ENCODE peak calls at places on chromosomes 13 and 19, in nine cellular contexts. One of them, this sample, is unnamed.

GRCh38 chr19:16382775-16383543 is 58.3 kb downstream of the KLF2 start:
- DNase-seq in nucleus accumbens: peak
- DNase-seq in memory B cell: peak
- DNase-seq in stimulated activated CD8-positive, alpha-beta memory T cell treated with anti-CD3 and anti-CD28 coated beads, Interleukin-12 subunit alpha, Interleukin-12 subunit beta, amount 100 ng/mL, for 4 hours: peak
- DNase-seq in AG08396: peak
- DNase-seq in psoas muscle: peak
- DNase-seq in effector memory CD8-positive, alpha-beta T cell: peak
- DNase-seq in stromal cell of bone marrow: peak
- DNase-seq in Calu3: peak
- DNase-seq in this sample: peak

GRCh38 chr19:48745208-48745995 is 1.3 kb downstream of the IZUMO1 start:
- DNase-seq in AG08396: peak
- DNase-seq in memory B cell: no peak
- DNase-seq in psoas muscle: peak
- DNase-seq in nucleus accumbens: peak
- DNase-seq in stimulated activated CD8-positive, alpha-beta memory T cell treated with anti-CD3 and anti-CD28 coated beads, Interleukin-12 subunit alpha, Interleukin-12 subunit beta, amount 100 ng/mL, for 4 hours: no peak
- DNase-seq in effector memory CD8-positive, alpha-beta T cell: peak
- DNase-seq in stromal cell of bone marrow: peak
- DNase-seq in Calu3: peak
- DNase-seq in this sample: peak

GRCh38 chr13:108326318-108326717 is 56.8 kb downstream of the TNFSF13B start:
- DNase-seq in memory B cell: no peak
- DNase-seq in effector memory CD8-positive, alpha-beta T cell: no peak
- DNase-seq in Calu3: no peak
- DNase-seq in nucleus accumbens: no peak
- DNase-seq in stromal cell of bone marrow: no peak
- DNase-seq in psoas muscle: no peak
- DNase-seq in AG08396: no peak
- DNase-seq in stimulated activated CD8-positive, alpha-beta memory T cell treated with anti-CD3 and anti-CD28 coated beads, Interleukin-12 subunit alpha, Interleukin-12 subunit beta, amount 100 ng/mL, for 4 hours: no peak
- DNase-seq in this sample: no peak

GRCh38 chr19:6363429-6363828 is 2.1 kb downstream of the CLPP start:
- DNase-seq in Calu3: no peak
- DNase-seq in memory B cell: no peak
- DNase-seq in psoas muscle: no peak
- DNase-seq in AG08396: no peak
- DNase-seq in nucleus accumbens: no peak
- DNase-seq in effector memory CD8-positive, alpha-beta T cell: no peak
- DNase-seq in stimulated activated CD8-positive, alpha-beta memory T cell treated with anti-CD3 and anti-CD28 coated beads, Interleukin-12 subunit alpha, Interleukin-12 subunit beta, amount 100 ng/mL, for 4 hours: no peak
- DNase-seq in stromal cell of bone marrow: no peak
- DNase-seq in this sample: no peak

GRCh38 chr13:40191186-40191980 is 475.1 kb downstream of the FOXO1 start:
- DNase-seq in Calu3: no peak
- DNase-seq in memory B cell: no peak
- DNase-seq in stimulated activated CD8-positive, alpha-beta memory T cell treated with anti-CD3 and anti-CD28 coated beads, Interleukin-12 subunit alpha, Interleukin-12 subunit beta, amount 100 ng/mL, for 4 hours: no peak
- DNase-seq in nucleus accumbens: peak
- DNase-seq in stromal cell of bone marrow: no peak
- DNase-seq in effector memory CD8-positive, alpha-beta T cell: no peak
- DNase-seq in AG08396: no peak
- DNase-seq in psoas muscle: no peak
- DNase-seq in this sample: peak

GRCh38 chr13:77860621-77861020 is 58.0 kb downstream of the EDNRB start:
- DNase-seq in stimulated activated CD8-positive, alpha-beta memory T cell treated with anti-CD3 and anti-CD28 coated beads, Interleukin-12 subunit alpha, Interleukin-12 subunit beta, amount 100 ng/mL, for 4 hours: no peak
- DNase-seq in AG08396: peak
- DNase-seq in nucleus accumbens: no peak
- DNase-seq in psoas muscle: no peak
- DNase-seq in memory B cell: no peak
- DNase-seq in Calu3: no peak
- DNase-seq in stromal cell of bone marrow: no peak
- DNase-seq in effector memory CD8-positive, alpha-beta T cell: no peak
- DNase-seq in this sample: no peak

GRCh38 chr13:109858319-109858718 is 71.9 kb upstream of the IRS2 start:
- DNase-seq in stromal cell of bone marrow: no peak
- DNase-seq in stimulated activated CD8-positive, alpha-beta memory T cell treated with anti-CD3 and anti-CD28 coated beads, Interleukin-12 subunit alpha, Interleukin-12 subunit beta, amount 100 ng/mL, for 4 hours: no peak
- DNase-seq in nucleus accumbens: no peak
- DNase-seq in psoas muscle: no peak
- DNase-seq in effector memory CD8-positive, alpha-beta T cell: no peak
- DNase-seq in AG08396: no peak
- DNase-seq in memory B cell: no peak
- DNase-seq in Calu3: peak
- DNase-seq in this sample: no peak

GRCh38 chr19:33404506-33404905 is 31.0 kb downstream of the CEBPG start:
- DNase-seq in stimulated activated CD8-positive, alpha-beta memory T cell treated with anti-CD3 and anti-CD28 coated beads, Interleukin-12 subunit alpha, Interleukin-12 subunit beta, amount 100 ng/mL, for 4 hours: no peak
- DNase-seq in memory B cell: no peak
- DNase-seq in stromal cell of bone marrow: no peak
- DNase-seq in AG08396: no peak
- DNase-seq in nucleus accumbens: no peak
- DNase-seq in effector memory CD8-positive, alpha-beta T cell: no peak
- DNase-seq in Calu3: no peak
- DNase-seq in psoas muscle: no peak
- DNase-seq in this sample: no peak

GRCh38 chr13:107441279-107441678 is 774.1 kb downstream of the LIG4 start:
- DNase-seq in AG08396: peak
- DNase-seq in nucleus accumbens: no peak
- DNase-seq in stromal cell of bone marrow: peak
- DNase-seq in psoas muscle: no peak
- DNase-seq in effector memory CD8-positive, alpha-beta T cell: no peak
- DNase-seq in memory B cell: no peak
- DNase-seq in stimulated activated CD8-positive, alpha-beta memory T cell treated with anti-CD3 and anti-CD28 coated beads, Interleukin-12 subunit alpha, Interleukin-12 subunit beta, amount 100 ng/mL, for 4 hours: no peak
- DNase-seq in Calu3: no peak
- DNase-seq in this sample: no peak

GRCh38 chr13:89457977-89458376 is 1786.8 kb downstream of the SLITRK5 start:
- DNase-seq in nucleus accumbens: no peak
- DNase-seq in effector memory CD8-positive, alpha-beta T cell: no peak
- DNase-seq in psoas muscle: no peak
- DNase-seq in stromal cell of bone marrow: peak
- DNase-seq in memory B cell: no peak
- DNase-seq in Calu3: no peak
- DNase-seq in AG08396: no peak
- DNase-seq in stimulated activated CD8-positive, alpha-beta memory T cell treated with anti-CD3 and anti-CD28 coated beads, Interleukin-12 subunit alpha, Interleukin-12 subunit beta, amount 100 ng/mL, for 4 hours: no peak
- DNase-seq in this sample: no peak

GRCh38 chr19:55913643-55914268 is 18.4 kb downstream of the NLRP13 start:
- DNase-seq in stromal cell of bone marrow: no peak
- DNase-seq in AG08396: no peak
- DNase-seq in stimulated activated CD8-positive, alpha-beta memory T cell treated with anti-CD3 and anti-CD28 coated beads, Interleukin-12 subunit alpha, Interleukin-12 subunit beta, amount 100 ng/mL, for 4 hours: no peak
- DNase-seq in memory B cell: no peak
- DNase-seq in effector memory CD8-positive, alpha-beta T cell: no peak
- DNase-seq in psoas muscle: no peak
- DNase-seq in nucleus accumbens: no peak
- DNase-seq in Calu3: peak
- DNase-seq in this sample: no peak

GRCh38 chr19:46076031-46076880 is 35.5 kb upstream of the IGFL4 start:
- DNase-seq in psoas muscle: no peak
- DNase-seq in stromal cell of bone marrow: no peak
- DNase-seq in stimulated activated CD8-positive, alpha-beta memory T cell treated with anti-CD3 and anti-CD28 coated beads, Interleukin-12 subunit alpha, Interleukin-12 subunit beta, amount 100 ng/mL, for 4 hours: no peak
- DNase-seq in AG08396: no peak
- DNase-seq in effector memory CD8-positive, alpha-beta T cell: no peak
- DNase-seq in Calu3: no peak
- DNase-seq in nucleus accumbens: no peak
- DNase-seq in memory B cell: no peak
- DNase-seq in this sample: no peak

GRCh38 chr13:60164490-60164889 is 762 bp upstream of the DIAPH3 start:
- DNase-seq in stromal cell of bone marrow: no peak
- DNase-seq in effector memory CD8-positive, alpha-beta T cell: no peak
- DNase-seq in AG08396: no peak
- DNase-seq in stimulated activated CD8-positive, alpha-beta memory T cell treated with anti-CD3 and anti-CD28 coated beads, Interleukin-12 subunit alpha, Interleukin-12 subunit beta, amount 100 ng/mL, for 4 hours: no peak
- DNase-seq in nucleus accumbens: no peak
- DNase-seq in memory B cell: no peak
- DNase-seq in Calu3: no peak
- DNase-seq in psoas muscle: no peak
- DNase-seq in this sample: no peak

GRCh38 chr19:33110201-33110910 is 21.6 kb upstream of the WDR88 start:
- DNase-seq in stimulated activated CD8-positive, alpha-beta memory T cell treated with anti-CD3 and anti-CD28 coated beads, Interleukin-12 subunit alpha, Interleukin-12 subunit beta, amount 100 ng/mL, for 4 hours: no peak
- DNase-seq in stromal cell of bone marrow: no peak
- DNase-seq in nucleus accumbens: no peak
- DNase-seq in Calu3: no peak
- DNase-seq in psoas muscle: no peak
- DNase-seq in memory B cell: no peak
- DNase-seq in effector memory CD8-positive, alpha-beta T cell: no peak
- DNase-seq in AG08396: no peak
- DNase-seq in this sample: no peak

GRCh38 chr13:98766716-98767115 is 14.2 kb upstream of the SLC15A1 start:
- DNase-seq in stromal cell of bone marrow: no peak
- DNase-seq in nucleus accumbens: no peak
- DNase-seq in AG08396: no peak
- DNase-seq in psoas muscle: no peak
- DNase-seq in memory B cell: no peak
- DNase-seq in stimulated activated CD8-positive, alpha-beta memory T cell treated with anti-CD3 and anti-CD28 coated beads, Interleukin-12 subunit alpha, Interleukin-12 subunit beta, amount 100 ng/mL, for 4 hours: no peak
- DNase-seq in effector memory CD8-positive, alpha-beta T cell: no peak
- DNase-seq in Calu3: no peak
- DNase-seq in this sample: no peak

GRCh38 chr13:33174980-33175379 is 110.6 kb downstream of the STARD13 start:
- DNase-seq in stromal cell of bone marrow: peak
- DNase-seq in AG08396: peak
- DNase-seq in nucleus accumbens: no peak
- DNase-seq in memory B cell: no peak
- DNase-seq in Calu3: no peak
- DNase-seq in psoas muscle: no peak
- DNase-seq in stimulated activated CD8-positive, alpha-beta memory T cell treated with anti-CD3 and anti-CD28 coated beads, Interleukin-12 subunit alpha, Interleukin-12 subunit beta, amount 100 ng/mL, for 4 hours: no peak
- DNase-seq in effector memory CD8-positive, alpha-beta T cell: no peak
- DNase-seq in this sample: no peak

GRCh38 chr19:55437410-55437809 is 5.7 kb downstream of the SHISA7 start:
- DNase-seq in stromal cell of bone marrow: peak
- DNase-seq in psoas muscle: peak
- DNase-seq in Calu3: peak
- DNase-seq in nucleus accumbens: peak
- DNase-seq in effector memory CD8-positive, alpha-beta T cell: no peak
- DNase-seq in AG08396: peak
- DNase-seq in memory B cell: no peak
- DNase-seq in stimulated activated CD8-positive, alpha-beta memory T cell treated with anti-CD3 and anti-CD28 coated beads, Interleukin-12 subunit alpha, Interleukin-12 subunit beta, amount 100 ng/mL, for 4 hours: no peak
- DNase-seq in this sample: no peak

GRCh38 chr13:45162821-45163220 is 38.0 kb downstream of the KCTD4 start:
- DNase-seq in nucleus accumbens: no peak
- DNase-seq in stimulated activated CD8-positive, alpha-beta memory T cell treated with anti-CD3 and anti-CD28 coated beads, Interleukin-12 subunit alpha, Interleukin-12 subunit beta, amount 100 ng/mL, for 4 hours: no peak
- DNase-seq in effector memory CD8-positive, alpha-beta T cell: no peak
- DNase-seq in psoas muscle: no peak
- DNase-seq in memory B cell: no peak
- DNase-seq in Calu3: no peak
- DNase-seq in AG08396: peak
- DNase-seq in stromal cell of bone marrow: peak
- DNase-seq in this sample: no peak

This sample was measured in C1 segment of cervical spinal cord.